ENCODE peak calls at places on chromosomes 4 and X, in seven cellular contexts. Y, V, J, R, K, M and P are unnamed samples.

GRCh38 chr4:119627267-119628190 is 1.1 kb downstream of the PDE5A start:
- DNase-seq in Y (peak), V (peak), J (peak), R (peak), K (peak), M (peak), P (peak)

GRCh38 chr4:3807861-3808521 is 41.8 kb downstream of the ADRA2C start:
- DNase-seq in Y (no peak), V (no peak), J (no peak), R (no peak), K (no peak), M (no peak), P (peak)

GRCh38 chr4:100504086-100504874 is 13.5 kb downstream of the EMCN start:
- DNase-seq in Y (peak), V (no peak), J (peak), R (no peak), K (no peak), M (no peak), P (no peak)

GRCh38 chr4:6938237-6938636 is 28.6 kb downstream of the TBC1D14 start:
- DNase-seq in Y (peak), V (no peak), J (no peak), R (no peak), K (peak), M (no peak), P (no peak)

GRCh38 chr4:98656443-98656842 is 2.0 kb downstream of the TSPAN5 start:
- DNase-seq in Y (no peak), V (no peak), J (no peak), R (no peak), K (no peak), M (no peak), P (no peak)

GRCh38 chr4:107740950-107741701 is 21.1 kb upstream of the PAPSS1 start:
- DNase-seq in Y (no peak), V (peak), J (no peak), R (no peak), K (peak), M (no peak), P (no peak)

GRCh38 chrX:13159886-13160285 is 115.5 kb upstream of the FAM9C start:
- DNase-seq in Y (no peak), V (no peak), J (no peak), R (no peak), K (no peak), M (no peak), P (no peak)

GRCh38 chrX:40867352-40867751 is 132.0 kb upstream of the MED14 start:
- DNase-seq in Y (no peak), V (peak), J (no peak), R (no peak), K (no peak), M (no peak), P (no peak)